ENCODE peak calls at places on chromosomes 1 and 21, in ten cellular contexts. P is CD8-positive, alpha-beta T cell; L is A549; C is psoas muscle; G is heart left ventricle; A is GM23338; F is left lung; U is lower lobe of right lung; H is K562; N is aorta. Z is an unnamed sample.

GRCh38 chr21:36255650-36256047 is 64.3 kb upstream of the MORC3 start:
- ATAC-seq in F (no peak), C (no peak), U (no peak), N (no peak), P (no peak), A (no peak), H (no peak), G (no peak), L (no peak), Z (no peak)

GRCh38 chr1:177209357-177209756 is 38.6 kb downstream of the BRINP2 start:
- ATAC-seq in C (peak), G (peak), F (peak), A (peak), N (peak), H (no peak), U (peak), L (peak), P (no peak), Z (peak)

GRCh38 chr1:89633103-89633744 is at the start of gene LRRC8C:
- ATAC-seq in C (peak), F (peak), H (peak), P (peak), N (peak), A (peak), U (peak), G (peak), L (peak), Z (peak)

GRCh38 chr1:209257021-209257420 is 326.5 kb upstream of the CAMK1G start:
- ATAC-seq in F (no peak), U (no peak), P (no peak), G (no peak), L (no peak), C (no peak), N (no peak), A (no peak), H (no peak), Z (no peak)

GRCh38 chr1:222892137-222892763 is 77.4 kb downstream of the DISP1 start:
- ATAC-seq in U (no peak), H (no peak), A (no peak), N (no peak), F (no peak), C (peak), G (peak), L (no peak), P (no peak), Z (no peak)

GRCh38 chr21:31901342-31901741 is 28.5 kb downstream of the HUNK start:
- ATAC-seq in L (no peak), C (no peak), F (no peak), A (no peak), P (no peak), G (no peak), H (no peak), U (no peak), N (no peak), Z (no peak)

GRCh38 chr1:182206628-182207239 is 145.2 kb upstream of the ZNF648 start:
- ATAC-seq in H (peak), P (no peak), U (peak), N (peak), L (no peak), A (no peak), G (peak), C (peak), F (peak), Z (peak)

GRCh38 chr1:46159516-46159915 is 15.4 kb upstream of the TSPAN1 start:
- ATAC-seq in U (no peak), H (no peak), N (no peak), G (no peak), A (no peak), P (no peak), L (no peak), C (no peak), F (no peak), Z (no peak)

GRCh38 chr1:156177918-156178654 is 15.8 kb upstream of the SLC25A44 start:
- ATAC-seq in P (peak), H (peak), G (no peak), C (no peak), A (no peak), L (no peak), F (no peak), N (no peak), U (no peak), Z (no peak)

GRCh38 chr1:23791434-23792047 is 596 bp downstream of the LYPLA2 start:
- ATAC-seq in L (peak), U (peak), N (no peak), F (peak), P (peak), H (peak), C (peak), G (peak), A (peak), Z (no peak)

GRCh38 chr21:33286076-33286475 is 19.9 kb downstream of the IL10RB start:
- ATAC-seq in F (peak), L (no peak), P (no peak), G (no peak), N (no peak), U (no peak), A (no peak), H (no peak), C (no peak), Z (no peak)

GRCh38 chr1:2459757-2460156 is 16.3 kb upstream of the PLCH2 start:
- ATAC-seq in U (no peak), A (peak), H (peak), L (no peak), C (peak), G (peak), N (no peak), F (no peak), P (no peak), Z (no peak)

GRCh38 chr21:46483300-46484295 is 24.9 kb downstream of the DIP2A start:
- ATAC-seq in G (peak), H (peak), L (no peak), F (peak), U (no peak), C (no peak), P (no peak), N (no peak), A (peak), Z (no peak)

GRCh38 chr21:44919913-44920693 is 596 bp downstream of the ITGB2 start:
- ATAC-seq in G (no peak), L (no peak), H (peak), U (peak), N (peak), A (peak), F (no peak), P (peak), C (no peak), Z (no peak)

GRCh38 chr1:41712687-41713086 is 206.0 kb downstream of the HIVEP3 start:
- ATAC-seq in C (no peak), G (peak), L (no peak), N (no peak), P (no peak), H (no peak), U (no peak), F (no peak), A (no peak), Z (no peak)

GRCh38 chr1:41713141-41713540 is 205.6 kb downstream of the HIVEP3 start:
- ATAC-seq in N (no peak), C (no peak), U (no peak), L (no peak), P (no peak), H (no peak), F (no peak), A (no peak), G (no peak), Z (no peak)

GRCh38 chr1:41711581-41711980 is 207.1 kb downstream of the HIVEP3 start:
- ATAC-seq in H (no peak), U (no peak), A (no peak), P (no peak), L (no peak), C (no peak), F (no peak), G (no peak), N (no peak), Z (no peak)

GRCh38 chr1:41710980-41711379 is 207.7 kb downstream of the HIVEP3 start:
- ATAC-seq in F (no peak), A (no peak), N (no peak), H (no peak), C (no peak), G (no peak), U (no peak), P (no peak), L (no peak), Z (no peak)

GRCh38 chr1:41712081-41712480 is 206.6 kb downstream of the HIVEP3 start:
- ATAC-seq in A (no peak), F (no peak), H (no peak), L (no peak), N (no peak), C (no peak), U (no peak), G (no peak), P (no peak), Z (no peak)
- H3K27ac ChIP-seq in A (no peak), F (no peak), H (no peak), L (no peak), N (no peak), C (no peak), U (no peak), G (no peak), P (no peak), Z (no peak)

GRCh38 chr1:62891961-62892562 is 108.1 kb downstream of the ATG4C start:
- ATAC-seq in N (no peak), F (no peak), U (no peak), G (no peak), H (no peak), P (no peak), L (no peak), A (no peak), C (no peak), Z (no peak)
- H3K27ac ChIP-seq in N (no peak), F (no peak), U (no peak), G (no peak), H (no peak), P (no peak), L (no peak), A (no peak), C (no peak), Z (no peak)

GRCh38 chr1:109910963-109911798 is 532 bp downstream of the CSF1 start:
- ATAC-seq in L (peak), P (peak), N (peak), A (peak), C (peak), U (peak), F (peak), G (peak), H (no peak), Z (no peak)
- H3K27ac ChIP-seq in L (peak), P (no peak), N (peak), A (no peak), C (peak), U (peak), F (peak), G (peak), H (peak), Z (peak)

DNA sequence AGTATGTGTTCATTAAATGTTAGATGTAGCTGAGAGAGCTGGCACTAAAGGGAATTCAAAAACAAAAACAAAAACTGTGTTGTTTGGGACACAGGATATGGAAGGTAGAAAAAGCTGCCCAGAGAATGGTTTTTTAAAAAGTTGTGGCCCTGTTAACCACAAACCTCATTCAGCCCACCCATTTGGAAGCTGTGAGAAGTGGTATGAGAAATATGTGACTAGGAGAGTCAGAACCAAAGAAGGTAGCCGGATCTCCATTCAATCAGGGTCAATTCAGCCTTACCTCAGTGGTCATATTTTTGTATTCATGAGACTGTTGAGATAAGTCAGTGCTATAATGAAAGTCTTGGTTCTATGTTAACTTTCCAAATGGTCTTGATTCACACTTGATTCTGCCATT is 29.8 kb upstream of the CACYBP start:
- ATAC-seq in U (no peak), N (no peak), L (no peak), H (no peak), F (no peak), A (no peak), G (no peak), C (no peak), P (no peak), Z (no peak)
- H3K27ac ChIP-seq in U (no peak), N (no peak), L (no peak), H (no peak), F (no peak), A (no peak), G (no peak), C (no peak), P (no peak), Z (no peak)